ENCODE peak calls at places on chromosomes 16 and 17, in eight cellular contexts. O is heart right ventricle, M is upper lobe of right lung, E is lung, R is kidney, I is stomach, S is endothelial cell of umbilical vein, Z is upper lobe of left lung. D is an unnamed sample. For H3K4me1, the result is how much of the 10 kb centered on the place peaks cover.

GRCh38 chr16:11800385-11800718 is 3.3 kb upstream of the ZC3H7A start:
- DNase-seq in M (peak), S (no peak), R (no peak), O (no peak), E (no peak), I (no peak), Z (no peak), D (no peak)

GRCh38 chr17:60941028-60941427 is 263.4 kb downstream of the BCAS3 start:
- DNase-seq in O (peak), S (peak), E (peak), R (no peak), Z (no peak), M (no peak), I (peak), D (peak)

GRCh38 chr17:49230636-49231562 is at the start of gene PHOSPHO1:
- DNase-seq in O (peak), M (peak), R (peak), I (peak), S (peak), E (peak), Z (peak), D (peak)

GRCh38 chr17:27540300-27541105 is 84.3 kb downstream of the KSR1 start:
- DNase-seq in R (peak), O (peak), Z (peak), M (peak), I (peak), E (peak), S (no peak), D (peak)

GRCh38 chr17:31424944-31425582 is 33.6 kb downstream of the RAB11FIP4 start:
- DNase-seq in E (no peak), Z (no peak), O (peak), R (peak), I (peak), S (peak), M (no peak), D (peak)

GRCh38 chr16:23712976-23713375 is at the start of gene ERN2:
- DNase-seq in O (no peak), M (no peak), R (no peak), S (no peak), I (peak), Z (peak), E (no peak), D (no peak)

GRCh38 chr16:88809676-88810165 is 2.0 kb downstream of the APRT start:
- DNase-seq in M (peak), S (no peak), I (no peak), E (no peak), O (no peak), R (no peak), Z (peak), D (no peak)

GRCh38 chr17:73718362-73718761 is 74.1 kb upstream of the SDK2 start:
- DNase-seq in S (no peak), E (no peak), O (no peak), R (no peak), I (no peak), Z (no peak), M (no peak), D (no peak)

GRCh38 chr17:35119370-35120185 is at the start of gene RAD51D:
- DNase-seq in O (peak), M (peak), E (peak), Z (peak), I (peak), R (peak), S (peak), D (peak)

GRCh38 chr17:36188891-36189306 is 7.7 kb downstream of the CCL3L1 start:
- DNase-seq in Z (no peak), I (no peak), O (peak), E (no peak), R (no peak), S (no peak), M (no peak), D (no peak)

GRCh38 chr17:74937064-74938051 is 1.7 kb downstream of the OTOP3 start:
- DNase-seq in E (no peak), R (no peak), I (no peak), S (no peak), M (no peak), Z (no peak), O (no peak), D (no peak)

GRCh38 chr17:61398721-61399130 is 917 bp upstream of the TBX2 start:
- DNase-seq in O (no peak), I (no peak), R (peak), M (no peak), Z (no peak), S (no peak), E (no peak), D (no peak)

GRCh38 chr16:71956500-71956899 is 43.7 kb downstream of the PKD1L3 start:
- DNase-seq in I (no peak), Z (no peak), E (no peak), M (no peak), O (no peak), S (peak), R (no peak), D (no peak)

GRCh38 chr17:9101356-9101755 is 80.0 kb downstream of the NTN1 start:
- DNase-seq in S (no peak), M (no peak), Z (no peak), R (no peak), O (no peak), E (no peak), I (no peak), D (no peak)

GRCh38 chr16:23110257-23110899 is 38.9 kb downstream of the USP31 start:
- DNase-seq in M (no peak), E (no peak), S (no peak), Z (no peak), R (no peak), O (no peak), I (no peak), D (no peak)

GRCh38 chr16:17224859-17225258 is 245.9 kb downstream of the XYLT1 start:
- DNase-seq in I (peak), E (peak), M (no peak), S (no peak), Z (no peak), O (peak), R (peak), D (peak)

GRCh38 chr17:10051112-10051511 is 146.0 kb upstream of the RCVRN start:
- DNase-seq in I (no peak), E (no peak), Z (no peak), S (no peak), R (no peak), O (no peak), M (no peak), D (no peak)

GRCh38 chr17:15340966-15341365 is 431 bp downstream of the TEKT3 start:
- DNase-seq in I (no peak), E (no peak), O (no peak), M (no peak), Z (peak), S (no peak), R (no peak), D (no peak)

GRCh38 chr17:41793749-41794602 is 7.5 kb upstream of the JUP start:
- DNase-seq in I (no peak), S (peak), M (no peak), O (no peak), R (peak), E (no peak), Z (no peak), D (no peak)

GRCh38 chr17:73952498-73953205 is 250.8 kb upstream of the RPL38 start:
- DNase-seq in O (peak), I (peak), Z (peak), M (peak), R (peak), S (no peak), E (no peak), D (no peak)

GRCh38 chr16:15434425-15435215 is at the start of gene BMERB1:
- DNase-seq in E (peak), I (peak), R (peak), S (peak), Z (peak), O (peak), M (peak), D (peak)

GRCh38 chr16:27408012-27408601 is 6.1 kb downstream of the IL21R start:
- DNase-seq in E (no peak), R (no peak), S (peak), M (no peak), I (no peak), Z (no peak), O (no peak), D (peak)

GRCh38 chr16:31700200-31700529 is 172.5 kb downstream of the AHSP start:
- DNase-seq in M (no peak), Z (no peak), S (no peak), O (no peak), R (no peak), E (no peak), I (no peak), D (no peak)

GRCh38 chr17:67139784-67140665 is 95.7 kb downstream of the CACNG1 start:
- DNase-seq in I (no peak), M (no peak), E (no peak), Z (no peak), O (no peak), R (no peak), S (no peak), D (peak)

GRCh38 chr16:89325861-89326471 is 108.5 kb downstream of the ZNF778 start:
- DNase-seq in Z (peak), O (peak), S (peak), I (peak), R (peak), M (peak), E (peak), D (peak)

GRCh38 chr16:24848065-24848464 is 2.3 kb downstream of the SLC5A11 start:
- DNase-seq in R (no peak), E (no peak), I (no peak), O (no peak), M (no peak), Z (no peak), S (peak), D (peak)

GRCh38 chr17:31858647-31859486 is at the start of gene COPRS:
- DNase-seq in I (peak), Z (peak), M (peak), S (peak), O (peak), R (peak), E (peak), D (peak)

GRCh38 chr17:78369791-78370381 is 8.6 kb upstream of the PGS1 start:
- DNase-seq in Z (peak), I (no peak), E (no peak), S (no peak), O (no peak), R (no peak), M (no peak), D (no peak)

GRCh38 chr16:79599256-79599836 is 1.2 kb downstream of the MAF start:
- DNase-seq in I (no peak), Z (peak), O (peak), E (no peak), S (peak), M (peak), R (peak), D (peak)

GRCh38 chr17:48610282-48611211 is at the start of gene HOXB7:
- DNase-seq in M (peak), Z (peak), E (peak), S (peak), R (peak), O (peak), I (peak), D (no peak)

GRCh38 chr16:13926507-13926906 is 6.6 kb downstream of the ERCC4 start:
- DNase-seq in R (no peak), S (no peak), Z (no peak), I (no peak), E (no peak), O (no peak), M (no peak), D (no peak)

DNA sequence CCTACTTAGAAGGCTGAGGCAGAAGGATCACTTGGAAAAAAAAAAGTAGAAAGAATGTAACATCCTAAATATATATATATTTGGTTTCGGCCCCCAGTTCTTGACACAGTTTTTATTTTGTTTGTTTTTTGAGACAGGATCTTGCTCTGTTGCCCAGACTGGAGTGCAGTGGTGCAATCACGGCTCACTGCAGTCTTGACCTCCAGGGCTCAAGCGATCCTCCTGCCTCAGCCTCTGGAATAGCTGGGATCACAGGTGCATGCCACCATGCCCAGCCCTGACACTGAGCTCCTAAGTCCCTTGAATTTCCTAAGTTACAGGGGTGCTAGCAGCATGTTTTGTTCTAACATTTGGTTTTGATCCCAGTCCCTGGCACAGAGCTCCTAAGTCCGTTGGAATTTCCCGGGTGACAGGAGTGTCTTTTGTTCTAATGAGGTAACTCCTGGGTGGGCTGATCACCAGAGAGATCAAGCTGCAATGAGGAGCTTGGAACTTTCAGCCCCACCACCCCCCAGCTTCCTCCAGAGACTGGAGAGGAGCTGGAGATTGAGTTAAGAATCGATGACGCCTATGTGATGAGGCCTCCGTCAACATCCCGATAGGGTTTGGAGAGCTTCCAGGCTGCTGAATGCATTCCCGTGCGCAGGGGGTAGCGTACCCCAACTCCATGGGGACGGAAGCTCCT is 20.0 kb downstream of the MXRA7 start:
- DNase-seq in I (no peak), S (no peak), R (no peak), Z (no peak), M (no peak), E (no peak), O (no peak), D (no peak)
- H3K4me1 ChIP-seq in I (half or more), S (under half), R (under half), Z (under half), M (under half), E (under half), O (half or more), D (under half)

GRCh38 chr16:1964046-1964505 is 550 bp downstream of the RPS2 start:
- DNase-seq in O (no peak), S (peak), R (peak), I (no peak), Z (no peak), E (no peak), M (no peak), D (peak)
- TF ChIP-seq CTCF in O (no peak), S (peak), R (no peak), I (no peak), Z (no peak), E (no peak), M (peak), D (no peak)

DNA sequence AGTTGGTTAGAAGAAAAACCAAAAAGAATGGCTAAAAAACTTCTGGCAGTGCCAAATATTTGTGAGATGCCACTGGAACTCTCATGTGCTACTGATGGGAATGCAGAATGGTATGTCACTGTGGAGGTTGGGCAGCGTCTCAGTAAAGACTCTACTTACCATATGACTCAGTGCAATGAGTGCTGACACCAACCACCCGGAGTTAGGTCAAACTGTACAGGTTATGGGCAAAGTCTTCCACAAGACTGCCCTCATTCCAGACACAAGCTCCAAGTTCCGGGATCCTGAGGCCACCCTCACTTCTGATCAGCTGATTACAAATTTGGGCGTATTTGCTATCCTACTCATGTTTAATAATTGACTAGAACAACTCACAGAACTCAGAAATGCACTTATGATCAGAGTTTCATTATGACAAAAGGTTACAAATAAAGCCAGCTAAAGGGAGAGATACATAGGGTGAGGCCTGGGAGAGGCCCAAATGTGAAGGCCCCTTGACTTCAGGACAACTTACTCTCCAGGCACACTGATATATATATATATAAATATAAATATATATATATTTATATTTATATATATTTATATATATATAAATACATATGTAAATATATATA is 114.9 kb downstream of the TRIM37 start:
- DNase-seq in R (no peak), Z (no peak), E (peak), O (no peak), S (no peak), I (peak), M (no peak), D (peak)
- H3K4me3 ChIP-seq in R (no peak), Z (no peak), E (no peak), O (no peak), S (no peak), I (no peak), M (no peak), D (no peak)

DNA sequence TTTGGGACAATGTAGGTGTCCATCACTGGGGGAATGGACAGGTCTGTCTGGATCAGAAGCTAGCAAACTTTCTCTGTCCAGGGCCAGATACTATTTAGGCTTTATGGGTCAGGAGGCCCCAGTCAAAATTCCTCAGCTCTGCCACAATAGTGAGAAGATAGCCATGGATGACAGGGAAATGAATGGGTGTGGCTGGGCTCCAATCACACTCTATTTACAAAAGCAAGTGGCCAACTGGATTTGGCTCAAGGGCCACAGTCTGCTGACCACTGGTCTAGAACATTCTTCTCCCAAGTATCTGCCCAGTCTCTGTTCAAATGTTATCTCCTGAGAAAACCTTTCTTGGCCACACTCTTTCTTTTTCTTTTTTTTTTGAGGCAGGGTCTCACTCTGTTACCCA is 339.9 kb downstream of the SOX9 start:
- DNase-seq in O (no peak), R (no peak), E (no peak), S (no peak), I (peak), Z (no peak), M (no peak), D (peak)
- H3K4me1 ChIP-seq in O (under half), R (under half), E (under half), S (under half), I (under half), Z (under half), M (under half), D (under half)

DNA sequence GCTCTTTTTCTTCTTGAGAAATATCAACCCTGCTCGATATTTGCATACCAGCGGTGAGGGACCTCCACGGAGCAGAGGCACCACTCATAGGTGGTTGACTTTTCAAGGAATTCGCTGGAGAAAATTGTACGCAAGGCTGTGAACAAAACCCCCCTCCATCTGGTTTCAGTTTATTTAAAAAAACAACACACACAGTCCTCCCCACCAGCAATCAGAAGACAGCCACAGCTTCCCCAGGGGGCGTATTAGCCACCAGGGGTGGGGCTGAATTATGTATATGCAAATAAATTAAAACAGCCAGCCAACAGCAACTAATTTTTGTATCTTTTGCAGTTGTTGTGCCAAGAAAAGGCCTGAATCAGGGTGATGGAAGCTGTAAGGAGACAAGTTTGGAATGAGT is 5.9 kb upstream of the HSD11B2 start:
- DNase-seq in I (no peak), E (no peak), R (no peak), O (no peak), M (no peak), S (no peak), Z (no peak), D (no peak)
- TF ChIP-seq CTCF in I (no peak), E (no peak), R (no peak), O (no peak), M (no peak), S (no peak), Z (no peak), D (no peak)

DNA sequence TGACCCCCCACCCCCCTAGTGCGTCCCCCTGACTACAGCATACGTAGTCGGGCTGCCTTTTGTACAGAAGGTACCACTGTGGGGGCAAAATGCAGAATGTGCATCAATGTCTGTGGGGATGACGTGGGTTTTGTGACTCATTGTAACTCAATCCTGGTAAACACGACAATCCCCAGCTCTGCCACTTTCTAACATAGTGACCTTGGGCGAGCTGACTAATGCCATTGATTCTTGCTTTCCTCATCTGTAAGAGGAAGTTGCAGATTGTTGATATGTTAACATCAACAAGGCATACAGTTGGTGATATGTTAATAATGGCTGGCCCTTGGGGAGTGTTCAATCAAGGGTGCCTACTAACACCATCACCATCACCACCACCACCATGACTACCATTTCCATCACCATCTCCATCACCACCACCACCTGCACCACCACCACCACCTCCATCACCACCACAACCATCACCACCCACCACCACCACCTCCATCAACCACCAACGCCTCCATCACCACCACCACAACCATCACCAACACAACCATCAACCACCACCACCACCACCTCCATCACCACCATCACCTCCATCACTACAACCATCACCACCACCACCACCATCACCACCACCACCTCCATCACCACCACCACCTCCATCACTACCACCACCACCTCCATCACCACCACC is 15.9 kb downstream of the MARCHF10 start:
- DNase-seq in E (no peak), M (no peak), Z (no peak), I (no peak), S (peak), O (no peak), R (no peak), D (peak)
- H3K4me3 ChIP-seq in E (no peak), M (no peak), Z (no peak), I (no peak), S (no peak), O (no peak), R (no peak), D (no peak)

GRCh38 chr17:45225964-45226530 is 4.4 kb downstream of the FMNL1 start:
- DNase-seq in Z (no peak), I (peak), S (peak), M (peak), E (peak), R (peak), O (peak), D (no peak)

GRCh38 chr17:45222994-45223540 is 1.4 kb downstream of the FMNL1 start:
- DNase-seq in R (no peak), E (no peak), S (no peak), M (no peak), I (no peak), Z (no peak), O (no peak), D (no peak)

GRCh38 chr17:45225051-45225700 is 3.5 kb downstream of the FMNL1 start:
- DNase-seq in O (no peak), I (no peak), R (no peak), Z (no peak), M (no peak), S (no peak), E (no peak), D (no peak)

GRCh38 chr17:45223541-45224528 is 2.1 kb downstream of the FMNL1 start:
- DNase-seq in E (no peak), O (no peak), R (no peak), M (no peak), S (no peak), I (no peak), Z (no peak), D (no peak)

GRCh38 chr17:45224671-45225050 is 3.0 kb downstream of the FMNL1 start:
- DNase-seq in S (no peak), O (no peak), Z (no peak), R (no peak), E (no peak), I (no peak), M (no peak), D (no peak)
- H3K4me1 ChIP-seq in S (under half), O (half or more), Z (under half), R (under half), E (under half), I (half or more), M (under half), D (under half)

D was measured in astrocyte.